ENCODE peak calls at places on chromosomes 1 and 21, in five cellular contexts. E is NCI-H345; D is H9; F is SK-N-DZ; G is effector memory CD4-positive, alpha-beta T cell. O is an unnamed sample.

GRCh38 chr1:11273595-11274234 is 717 bp downstream of the UBIAD1 start:
- DNase-seq in D (peak; percentile 29), G (no peak), E (no peak), F (peak; percentile 11), O (no peak)

GRCh38 chr21:33268736-33269441 is 2.7 kb downstream of the IL10RB start:
- DNase-seq in D (no peak), G (peak; percentile 11), E (peak; percentile 87), F (no peak), O (no peak)

GRCh38 chr1:218305447-218306064 is 20.5 kb downstream of the RRP15 start:
- DNase-seq in E (no peak), G (no peak), F (no peak), D (no peak), O (no peak)

GRCh38 chr1:109214695-109215623 is 1.2 kb downstream of the SARS1 start:
- DNase-seq in E (peak; percentile 69), D (no peak), F (peak; percentile 80), G (no peak), O (no peak)

GRCh38 chr1:37083551-37084119 is 49.3 kb upstream of the GRIK3 start:
- DNase-seq in F (no peak), D (no peak), E (no peak), G (no peak), O (no peak)

GRCh38 chr1:96370752-96371151 is 350.8 kb upstream of the PTBP2 start:
- DNase-seq in G (no peak), E (no peak), D (no peak), F (no peak), O (no peak)

GRCh38 chr1:81592263-81592662 is 208.5 kb upstream of the ADGRL2 start:
- DNase-seq in F (no peak), E (no peak), G (no peak), D (no peak), O (no peak)

GRCh38 chr1:226009650-226010044 is 10.5 kb upstream of the SDE2 start:
- DNase-seq in D (no peak), G (no peak), E (no peak), F (peak; percentile 24), O (no peak)

GRCh38 chr1:55868026-55868425 is 652.9 kb upstream of the USP24 start:
- DNase-seq in E (peak; percentile 29), D (no peak), G (no peak), F (peak; percentile 12), O (no peak)

GRCh38 chr21:45098867-45099266 is 24.5 kb downstream of the ADARB1 start:
- DNase-seq in F (no peak), G (no peak), E (peak; percentile 17), D (no peak), O (no peak)

GRCh38 chr1:94351441-94351840 is 66.7 kb upstream of the ABCD3 start:
- DNase-seq in G (no peak), F (no peak), D (no peak), E (peak; percentile 22), O (no peak)

GRCh38 chr21:45863267-45863666 is 118.3 kb upstream of the COL6A1 start:
- DNase-seq in G (no peak), D (no peak), F (no peak), E (no peak), O (no peak)

GRCh38 chr1:54107131-54107530 is 45.7 kb downstream of the CDCP2 start:
- DNase-seq in G (no peak), F (no peak), E (no peak), D (peak; percentile 26), O (no peak)

GRCh38 chr1:22457356-22457755 is 5.7 kb downstream of the ZBTB40 start:
- DNase-seq in F (no peak), D (no peak), G (no peak), E (no peak), O (no peak)

GRCh38 chr1:117167402-117167801 is 43.3 kb downstream of the VTCN1 start:
- DNase-seq in D (no peak), F (no peak), E (no peak), G (no peak), O (no peak)

GRCh38 chr1:41662061-41662655 is 177.7 kb upstream of the EDN2 start:
- DNase-seq in D (peak; percentile 66), G (peak; percentile 55), E (peak; percentile 19), F (peak; percentile 43), O (peak; percentile 65)

GRCh38 chr1:93255222-93256079 is 74.9 kb downstream of the CCDC18 start:
- DNase-seq in F (no peak), G (no peak), E (no peak), D (no peak), O (no peak)

GRCh38 chr1:203046984-203047630 is 20.8 kb downstream of the PPFIA4 start:
- DNase-seq in E (no peak), F (no peak), G (no peak), D (no peak), O (no peak)

GRCh38 chr1:193185861-193186714 is at the start of gene B3GALT2:
- DNase-seq in D (no peak), E (peak; percentile 77), F (peak; percentile 71), G (no peak), O (no peak)

GRCh38 chr1:19720973-19721372 is 56.3 kb downstream of the HTR6 start:
- DNase-seq in G (no peak), F (no peak), E (no peak), D (no peak), O (no peak)

GRCh38 chr21:45640888-45641479 is 2.5 kb upstream of the PCBP3 start:
- DNase-seq in D (peak; percentile 82), F (peak; percentile 74), G (no peak), E (no peak), O (no peak)

GRCh38 chr1:244192336-244192735 is 141.3 kb downstream of the ZBTB18 start:
- DNase-seq in F (no peak), D (no peak), G (no peak), E (no peak), O (no peak)

GRCh38 chr1:232963366-232963765 is 13.0 kb downstream of the NTPCR start:
- DNase-seq in E (no peak), D (no peak), F (no peak), G (no peak), O (no peak)

GRCh38 chr1:966603-967295 is 467 bp downstream of the PLEKHN1 start:
- DNase-seq in F (no peak), E (no peak), D (peak; percentile 76), G (peak; percentile 57), O (no peak)

GRCh38 chr1:210362526-210362925 is 33.8 kb downstream of the HHAT start:
- DNase-seq in F (no peak), G (no peak), D (no peak), E (no peak), O (no peak)

GRCh38 chr1:18929686-18930085 is 26.8 kb downstream of the IFFO2 start:
- DNase-seq in G (no peak), F (no peak), E (no peak), D (no peak), O (no peak)

GRCh38 chr1:25727026-25727818 is 72.8 kb upstream of the SELENON start:
- DNase-seq in D (no peak), G (no peak), F (no peak), E (no peak), O (no peak)

GRCh38 chr1:206575165-206575893 is 36.9 kb downstream of the EIF2D start:
- DNase-seq in D (no peak), E (no peak), F (no peak), G (no peak), O (peak; percentile 44)

GRCh38 chr1:17799642-17800041 is 44.5 kb downstream of the ACTL8 start:
- DNase-seq in F (no peak), G (no peak), E (no peak), D (no peak), O (no peak)

GRCh38 chr1:7386226-7387052 is 384.7 kb upstream of the VAMP3 start:
- DNase-seq in G (no peak), F (peak; percentile 10), E (no peak), D (peak; percentile 14), O (no peak)

GRCh38 chr1:53311909-53312305 is 16.0 kb downstream of the LRP8 start:
- DNase-seq in F (no peak), G (no peak), E (no peak), D (no peak), O (no peak)